ENCODE peak calls at places on chromosomes 4 and X, in five cellular contexts. U, C, W, J and V are unnamed samples.
A peak's percentile ranks its signal among the peaks of the same experiment; 100 is the strongest.

GRCh38 chr4:112348488-112349158 is 51.5 kb downstream of the ALPK1 start:
- DNase-seq in J (peak; percentile 68), C (peak; percentile 76), U (no peak), W (peak; percentile 89), V (no peak)

GRCh38 chrX:67674741-67675140 is 130.9 kb downstream of the AR start:
- DNase-seq in C (no peak), W (no peak), U (no peak), J (no peak), V (no peak)

GRCh38 chr4:72975488-72975784 is 94.1 kb downstream of the COX18 start:
- DNase-seq in J (no peak), W (no peak), U (no peak), C (no peak), V (no peak)

GRCh38 chr4:142913461-142914030 is 67.4 kb upstream of the INPP4B start:
- DNase-seq in W (peak; percentile 72), C (no peak), J (no peak), U (no peak), V (no peak)

GRCh38 chr4:112897548-112897947 is 151.9 kb upstream of the ANK2 start:
- DNase-seq in U (no peak), C (no peak), J (no peak), W (no peak), V (no peak)

GRCh38 chrX:30283456-30284200 is 25.6 kb downstream of the NR0B1 start:
- DNase-seq in U (no peak), J (peak; percentile 41), W (no peak), C (no peak), V (no peak)

GRCh38 chrX:27740933-27741332 is 66.9 kb upstream of the MAGEB10 start:
- DNase-seq in U (no peak), C (no peak), W (no peak), J (no peak), V (no peak)

GRCh38 chr4:40281099-40281498 is 54.0 kb upstream of the CHRNA9 start:
- DNase-seq in J (no peak), U (no peak), W (no peak), C (no peak), V (no peak)

GRCh38 chr4:118798658-118799057 is 37.3 kb downstream of the SEC24D start:
- DNase-seq in W (peak; percentile 73), J (no peak), C (no peak), U (no peak), V (no peak)

GRCh38 chr4:19494958-19495357 is 756.7 kb upstream of the SLIT2 start:
- DNase-seq in J (no peak), C (no peak), W (no peak), U (no peak), V (no peak)

GRCh38 chrX:110683925-110684324 is 111.7 kb downstream of the CHRDL1 start:
- DNase-seq in W (no peak), U (no peak), C (no peak), J (no peak), V (no peak)

GRCh38 chrX:102712216-102712966 is at the start of gene GPRASP2:
- DNase-seq in C (peak; percentile 85), U (no peak), W (peak; percentile 72), J (peak; percentile 48), V (no peak)

GRCh38 chr4:184487503-184487902 is 13.2 kb upstream of the IRF2 start:
- DNase-seq in J (no peak), C (no peak), W (no peak), U (no peak), V (no peak)
- H3K4me3 ChIP-seq in J (no peak overlapping the region), C (no peak overlapping the region), W (no peak overlapping the region), U (no peak overlapping the region), V (no peak overlapping the region)

GRCh38 chr4:24763631-24764302 is 31.6 kb upstream of the SOD3 start:
- DNase-seq in C (no peak), U (no peak), J (peak; percentile 16), W (no peak), V (peak; percentile 70)
- H3K27ac ChIP-seq in C (no peak overlapping the region), U (no peak overlapping the region), J (no peak overlapping the region), W (no peak overlapping the region), V (peak overlapping the region; percentile 74)

GRCh38 chr4:57544811-57545654 is 434.8 kb upstream of the IGFBP7 start:
- DNase-seq in J (no peak), W (peak; percentile 38), U (no peak), C (no peak), V (no peak)
- H3K4me3 ChIP-seq in J (no peak overlapping the region), W (no peak overlapping the region), U (no peak overlapping the region), C (no peak overlapping the region), V (no peak overlapping the region)

GRCh38 chr4:140141196-140141845 is 12.7 kb downstream of the MAML3 start:
- DNase-seq in C (no peak), J (peak; percentile 21), W (no peak), U (no peak), V (no peak)
- H3K27ac ChIP-seq in C (no peak overlapping the region), J (peak overlapping the region; percentile 47), W (no peak overlapping the region), U (no peak overlapping the region), V (no peak overlapping the region)

DNA sequence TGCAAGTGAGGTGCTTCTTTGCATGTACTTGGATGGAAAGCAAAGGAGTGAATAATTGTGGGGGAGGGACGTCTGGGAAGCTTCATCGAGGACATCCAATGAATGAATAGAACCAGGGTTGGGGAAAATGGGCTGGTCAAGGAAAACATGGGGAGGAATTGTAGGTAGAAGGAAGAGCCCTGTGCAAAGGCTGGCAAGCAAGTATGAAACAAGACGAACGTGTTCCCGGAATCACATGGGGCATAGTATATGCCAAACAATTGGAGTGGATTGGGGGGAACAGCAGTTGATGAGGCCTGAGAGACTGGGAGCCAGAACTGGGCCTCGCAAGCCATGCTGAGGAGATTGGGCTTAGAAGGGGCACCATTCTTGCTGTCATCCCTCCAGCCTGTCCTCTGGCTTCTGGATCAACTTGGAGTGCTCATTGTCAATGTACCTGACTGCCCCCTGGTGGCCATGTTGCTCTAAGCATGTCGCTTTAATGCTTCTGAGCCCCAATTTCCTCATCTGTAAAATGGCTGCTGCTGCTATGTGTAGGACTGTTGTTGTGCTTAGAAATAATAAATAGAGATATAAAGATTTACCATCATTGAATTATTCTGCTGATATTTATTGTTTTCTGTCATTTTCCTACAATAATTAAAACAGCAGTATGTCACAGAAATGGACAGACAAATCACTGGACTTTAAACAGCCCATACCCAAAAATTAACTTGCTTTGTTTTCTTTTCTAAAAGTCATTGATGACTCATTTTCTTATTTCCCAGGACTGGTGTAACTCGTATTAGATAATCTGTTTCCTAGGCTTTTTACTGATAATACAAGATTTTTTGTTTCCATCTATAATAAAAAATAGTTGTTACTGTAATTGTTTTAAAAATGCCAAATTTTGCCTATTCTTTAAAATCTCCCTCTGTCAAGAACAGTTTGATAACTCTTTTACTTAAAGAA is 66.4 kb downstream of the JADE3 start:
- DNase-seq in U (no peak), C (peak; percentile 87), W (peak; percentile 92), J (peak; percentile 66), V (peak; percentile 31)
- H3K4me3 ChIP-seq in U (no peak overlapping the region), C (no peak overlapping the region), W (no peak overlapping the region), J (no peak overlapping the region), V (no peak overlapping the region)

GRCh38 chr4:158208931-158209640 is 1.2 kb upstream of the TMEM144 start:
- DNase-seq in C (no peak), W (no peak), U (no peak), J (no peak), V (no peak)

GRCh38 chr4:158211288-158211687 is 1.0 kb downstream of the TMEM144 start:
- DNase-seq in J (peak; percentile 64), U (no peak), W (no peak), C (no peak), V (no peak)

GRCh38 chr4:158209825-158210807 is at the start of gene TMEM144:
- DNase-seq in J (peak; percentile 96), W (peak; percentile 96), U (peak; percentile 97), C (peak; percentile 97), V (peak; percentile 86)
- H3K27ac ChIP-seq in J (peak within 1 kb of the TSS; percentile 91), W (peak within 1 kb of the TSS; percentile 9), U (peak within 1 kb of the TSS; percentile 77), C (peak within 1 kb of the TSS; percentile 83), V (peak within 1 kb of the TSS; percentile 34)